ENCODE peak calls at places on chromosome 17, in seven cellular contexts. One of them, this sample, is unnamed.

GRCh38 chr17:43543771-43544575 is 2.2 kb downstream of the ETV4 start:
- DNase-seq in caudate nucleus: no peak
- DNase-seq in ascending aorta: no peak
- DNase-seq in HuH-7.5: peak; percentile 39
- DNase-seq in fibroblast of lung: no peak
- DNase-seq in stimulated activated CD4-positive, alpha-beta T cell treated with anti-CD3 and anti-CD28 coated beads, Interleukin-1b, Interleukin-23, amount 100 ng/mL, for 1 hour: no peak
- DNase-seq in amniotic epithelial cell: no peak
- DNase-seq in this sample: peak; percentile 62

GRCh38 chr17:385195-385835 is 32.7 kb upstream of the RPH3AL start:
- DNase-seq in caudate nucleus: no peak
- DNase-seq in ascending aorta: no peak
- DNase-seq in amniotic epithelial cell: no peak
- DNase-seq in HuH-7.5: no peak
- DNase-seq in stimulated activated CD4-positive, alpha-beta T cell treated with anti-CD3 and anti-CD28 coated beads, Interleukin-1b, Interleukin-23, amount 100 ng/mL, for 1 hour: no peak
- DNase-seq in fibroblast of lung: no peak
- DNase-seq in this sample: no peak

GRCh38 chr17:48131216-48131824 is 23.8 kb downstream of the SNX11 start:
- DNase-seq in fibroblast of lung: peak; percentile 79
- DNase-seq in amniotic epithelial cell: peak; percentile 53
- DNase-seq in HuH-7.5: peak; percentile 61
- DNase-seq in caudate nucleus: no peak
- DNase-seq in ascending aorta: no peak
- DNase-seq in stimulated activated CD4-positive, alpha-beta T cell treated with anti-CD3 and anti-CD28 coated beads, Interleukin-1b, Interleukin-23, amount 100 ng/mL, for 1 hour: no peak
- DNase-seq in this sample: peak; percentile 89

GRCh38 chr17:48102700-48103378 is 1.6 kb upstream of the CBX1 start:
- DNase-seq in stimulated activated CD4-positive, alpha-beta T cell treated with anti-CD3 and anti-CD28 coated beads, Interleukin-1b, Interleukin-23, amount 100 ng/mL, for 1 hour: no peak
- DNase-seq in ascending aorta: no peak
- DNase-seq in fibroblast of lung: no peak
- DNase-seq in HuH-7.5: no peak
- DNase-seq in caudate nucleus: no peak
- DNase-seq in amniotic epithelial cell: no peak
- DNase-seq in this sample: peak; percentile 65

GRCh38 chr17:38761612-38762011 is 9.1 kb downstream of the PSMB3 start:
- DNase-seq in amniotic epithelial cell: peak; percentile 24
- DNase-seq in fibroblast of lung: peak; percentile 19
- DNase-seq in HuH-7.5: no peak
- DNase-seq in stimulated activated CD4-positive, alpha-beta T cell treated with anti-CD3 and anti-CD28 coated beads, Interleukin-1b, Interleukin-23, amount 100 ng/mL, for 1 hour: no peak
- DNase-seq in ascending aorta: no peak
- DNase-seq in caudate nucleus: no peak
- DNase-seq in this sample: peak; percentile 80

GRCh38 chr17:29566473-29567361 is at the start of gene ABHD15:
- DNase-seq in fibroblast of lung: peak; percentile 79
- DNase-seq in amniotic epithelial cell: peak; percentile 70
- DNase-seq in ascending aorta: no peak
- DNase-seq in caudate nucleus: no peak
- DNase-seq in HuH-7.5: peak; percentile 94
- DNase-seq in stimulated activated CD4-positive, alpha-beta T cell treated with anti-CD3 and anti-CD28 coated beads, Interleukin-1b, Interleukin-23, amount 100 ng/mL, for 1 hour: no peak
- DNase-seq in this sample: peak; percentile 91

GRCh38 chr17:48843172-48843900 is 12.5 kb downstream of the CALCOCO2 start:
- DNase-seq in caudate nucleus: no peak
- DNase-seq in fibroblast of lung: peak; percentile 63
- DNase-seq in ascending aorta: no peak
- DNase-seq in stimulated activated CD4-positive, alpha-beta T cell treated with anti-CD3 and anti-CD28 coated beads, Interleukin-1b, Interleukin-23, amount 100 ng/mL, for 1 hour: no peak
- DNase-seq in HuH-7.5: no peak
- DNase-seq in amniotic epithelial cell: peak; percentile 72
- DNase-seq in this sample: no peak

GRCh38 chr17:56297142-56297541 is 143.9 kb downstream of the ANKFN1 start:
- DNase-seq in HuH-7.5: no peak
- DNase-seq in amniotic epithelial cell: peak; percentile 12
- DNase-seq in ascending aorta: no peak
- DNase-seq in caudate nucleus: no peak
- DNase-seq in fibroblast of lung: peak; percentile 33
- DNase-seq in stimulated activated CD4-positive, alpha-beta T cell treated with anti-CD3 and anti-CD28 coated beads, Interleukin-1b, Interleukin-23, amount 100 ng/mL, for 1 hour: no peak
- DNase-seq in this sample: no peak

GRCh38 chr17:46732133-46732532 is 86.4 kb downstream of the WNT3 start:
- DNase-seq in HuH-7.5: no peak
- DNase-seq in ascending aorta: no peak
- DNase-seq in stimulated activated CD4-positive, alpha-beta T cell treated with anti-CD3 and anti-CD28 coated beads, Interleukin-1b, Interleukin-23, amount 100 ng/mL, for 1 hour: no peak
- DNase-seq in fibroblast of lung: no peak
- DNase-seq in amniotic epithelial cell: no peak
- DNase-seq in caudate nucleus: no peak
- DNase-seq in this sample: no peak

GRCh38 chr17:41651625-41652460 is 27.5 kb upstream of the KRT17 start:
- DNase-seq in HuH-7.5: no peak
- DNase-seq in caudate nucleus: no peak
- DNase-seq in stimulated activated CD4-positive, alpha-beta T cell treated with anti-CD3 and anti-CD28 coated beads, Interleukin-1b, Interleukin-23, amount 100 ng/mL, for 1 hour: no peak
- DNase-seq in ascending aorta: no peak
- DNase-seq in fibroblast of lung: no peak
- DNase-seq in amniotic epithelial cell: no peak
- DNase-seq in this sample: no peak

GRCh38 chr17:1628856-1629646 is 417 bp upstream of the SLC43A2 start:
- DNase-seq in stimulated activated CD4-positive, alpha-beta T cell treated with anti-CD3 and anti-CD28 coated beads, Interleukin-1b, Interleukin-23, amount 100 ng/mL, for 1 hour: peak; percentile 77
- DNase-seq in fibroblast of lung: peak; percentile 90
- DNase-seq in amniotic epithelial cell: peak; percentile 79
- DNase-seq in ascending aorta: peak; percentile 86
- DNase-seq in HuH-7.5: peak; percentile 98
- DNase-seq in caudate nucleus: peak; percentile 94
- DNase-seq in this sample: peak; percentile 98

GRCh38 chr17:75508122-75508719 is 7.1 kb downstream of the CASKIN2 start:
- DNase-seq in caudate nucleus: no peak
- DNase-seq in stimulated activated CD4-positive, alpha-beta T cell treated with anti-CD3 and anti-CD28 coated beads, Interleukin-1b, Interleukin-23, amount 100 ng/mL, for 1 hour: no peak
- DNase-seq in ascending aorta: no peak
- DNase-seq in HuH-7.5: no peak
- DNase-seq in amniotic epithelial cell: no peak
- DNase-seq in fibroblast of lung: no peak
- DNase-seq in this sample: no peak

GRCh38 chr17:70905796-70906195 is 736.5 kb downstream of the KCNJ2 start:
- DNase-seq in caudate nucleus: no peak
- DNase-seq in amniotic epithelial cell: peak; percentile 97
- DNase-seq in HuH-7.5: no peak
- DNase-seq in ascending aorta: peak; percentile 11
- DNase-seq in fibroblast of lung: peak; percentile 100
- DNase-seq in stimulated activated CD4-positive, alpha-beta T cell treated with anti-CD3 and anti-CD28 coated beads, Interleukin-1b, Interleukin-23, amount 100 ng/mL, for 1 hour: no peak
- DNase-seq in this sample: no peak

GRCh38 chr17:43873091-43873490 is 26.1 kb downstream of the CD300LG start:
- DNase-seq in caudate nucleus: no peak
- DNase-seq in fibroblast of lung: no peak
- DNase-seq in HuH-7.5: no peak
- DNase-seq in stimulated activated CD4-positive, alpha-beta T cell treated with anti-CD3 and anti-CD28 coated beads, Interleukin-1b, Interleukin-23, amount 100 ng/mL, for 1 hour: no peak
- DNase-seq in ascending aorta: no peak
- DNase-seq in amniotic epithelial cell: no peak
- DNase-seq in this sample: no peak

GRCh38 chr17:41777579-41778188 is 8.8 kb downstream of the JUP start:
- DNase-seq in HuH-7.5: peak; percentile 72
- DNase-seq in stimulated activated CD4-positive, alpha-beta T cell treated with anti-CD3 and anti-CD28 coated beads, Interleukin-1b, Interleukin-23, amount 100 ng/mL, for 1 hour: no peak
- DNase-seq in fibroblast of lung: peak; percentile 98
- DNase-seq in ascending aorta: no peak
- DNase-seq in caudate nucleus: no peak
- DNase-seq in amniotic epithelial cell: peak; percentile 89
- DNase-seq in this sample: no peak

GRCh38 chr17:6661464-6661848 is 9.9 kb downstream of the C17orf100 start:
- DNase-seq in HuH-7.5: no peak
- DNase-seq in ascending aorta: no peak
- DNase-seq in amniotic epithelial cell: no peak
- DNase-seq in fibroblast of lung: no peak
- DNase-seq in caudate nucleus: no peak
- DNase-seq in stimulated activated CD4-positive, alpha-beta T cell treated with anti-CD3 and anti-CD28 coated beads, Interleukin-1b, Interleukin-23, amount 100 ng/mL, for 1 hour: no peak
- DNase-seq in this sample: no peak

GRCh38 chr17:35241520-35241919 is 1.4 kb upstream of the SLFN5 start:
- DNase-seq in ascending aorta: no peak
- DNase-seq in fibroblast of lung: no peak
- DNase-seq in HuH-7.5: no peak
- DNase-seq in caudate nucleus: no peak
- DNase-seq in stimulated activated CD4-positive, alpha-beta T cell treated with anti-CD3 and anti-CD28 coated beads, Interleukin-1b, Interleukin-23, amount 100 ng/mL, for 1 hour: no peak
- DNase-seq in amniotic epithelial cell: no peak
- DNase-seq in this sample: no peak

GRCh38 chr17:28326114-28326513 is 7.1 kb downstream of the TMEM97 start:
- DNase-seq in HuH-7.5: no peak
- DNase-seq in amniotic epithelial cell: no peak
- DNase-seq in fibroblast of lung: no peak
- DNase-seq in caudate nucleus: no peak
- DNase-seq in stimulated activated CD4-positive, alpha-beta T cell treated with anti-CD3 and anti-CD28 coated beads, Interleukin-1b, Interleukin-23, amount 100 ng/mL, for 1 hour: no peak
- DNase-seq in ascending aorta: no peak
- DNase-seq in this sample: no peak

GRCh38 chr17:60102632-60103047 is 23.9 kb upstream of the HEATR6 start:
- DNase-seq in HuH-7.5: no peak
- DNase-seq in amniotic epithelial cell: peak; percentile 78
- DNase-seq in caudate nucleus: no peak
- DNase-seq in fibroblast of lung: peak; percentile 76
- DNase-seq in stimulated activated CD4-positive, alpha-beta T cell treated with anti-CD3 and anti-CD28 coated beads, Interleukin-1b, Interleukin-23, amount 100 ng/mL, for 1 hour: no peak
- DNase-seq in ascending aorta: no peak
- DNase-seq in this sample: peak; percentile 42

GRCh38 chr17:50540485-50541401 is 6.2 kb upstream of the SPATA20 start:
- DNase-seq in ascending aorta: no peak
- DNase-seq in caudate nucleus: no peak
- DNase-seq in stimulated activated CD4-positive, alpha-beta T cell treated with anti-CD3 and anti-CD28 coated beads, Interleukin-1b, Interleukin-23, amount 100 ng/mL, for 1 hour: no peak
- DNase-seq in fibroblast of lung: no peak
- DNase-seq in HuH-7.5: no peak
- DNase-seq in amniotic epithelial cell: no peak
- DNase-seq in this sample: no peak

GRCh38 chr17:47693667-47694017 is 319 bp upstream of the TBKBP1 start:
- DNase-seq in HuH-7.5: peak; percentile 55
- DNase-seq in fibroblast of lung: no peak
- DNase-seq in amniotic epithelial cell: no peak
- DNase-seq in caudate nucleus: no peak
- DNase-seq in stimulated activated CD4-positive, alpha-beta T cell treated with anti-CD3 and anti-CD28 coated beads, Interleukin-1b, Interleukin-23, amount 100 ng/mL, for 1 hour: no peak
- DNase-seq in ascending aorta: no peak
- DNase-seq in this sample: no peak

GRCh38 chr17:82791532-82791931 is 39.7 kb downstream of the TBCD start:
- DNase-seq in ascending aorta: no peak
- DNase-seq in fibroblast of lung: peak; percentile 91
- DNase-seq in caudate nucleus: no peak
- DNase-seq in stimulated activated CD4-positive, alpha-beta T cell treated with anti-CD3 and anti-CD28 coated beads, Interleukin-1b, Interleukin-23, amount 100 ng/mL, for 1 hour: no peak
- DNase-seq in HuH-7.5: no peak
- DNase-seq in amniotic epithelial cell: peak; percentile 87
- DNase-seq in this sample: no peak

GRCh38 chr17:82603981-82604448 is 44.2 kb downstream of the WDR45B start:
- DNase-seq in stimulated activated CD4-positive, alpha-beta T cell treated with anti-CD3 and anti-CD28 coated beads, Interleukin-1b, Interleukin-23, amount 100 ng/mL, for 1 hour: no peak
- DNase-seq in ascending aorta: peak; percentile 66
- DNase-seq in amniotic epithelial cell: no peak
- DNase-seq in fibroblast of lung: peak; percentile 45
- DNase-seq in caudate nucleus: no peak
- DNase-seq in HuH-7.5: no peak
- DNase-seq in this sample: no peak

GRCh38 chr17:67818110-67819002 is 6.9 kb upstream of the BPTF start:
- DNase-seq in amniotic epithelial cell: no peak
- DNase-seq in fibroblast of lung: no peak
- DNase-seq in HuH-7.5: no peak
- DNase-seq in caudate nucleus: no peak
- DNase-seq in stimulated activated CD4-positive, alpha-beta T cell treated with anti-CD3 and anti-CD28 coated beads, Interleukin-1b, Interleukin-23, amount 100 ng/mL, for 1 hour: no peak
- DNase-seq in ascending aorta: no peak
- DNase-seq in this sample: peak; percentile 97

GRCh38 chr17:81722184-81723120 is 10.4 kb downstream of the SLC25A10 start:
- DNase-seq in fibroblast of lung: peak; percentile 50
- DNase-seq in ascending aorta: no peak
- DNase-seq in stimulated activated CD4-positive, alpha-beta T cell treated with anti-CD3 and anti-CD28 coated beads, Interleukin-1b, Interleukin-23, amount 100 ng/mL, for 1 hour: no peak
- DNase-seq in caudate nucleus: no peak
- DNase-seq in amniotic epithelial cell: peak; percentile 11
- DNase-seq in HuH-7.5: no peak
- DNase-seq in this sample: no peak

GRCh38 chr17:72764632-72765041 is 327.9 kb downstream of the SLC39A11 start:
- DNase-seq in stimulated activated CD4-positive, alpha-beta T cell treated with anti-CD3 and anti-CD28 coated beads, Interleukin-1b, Interleukin-23, amount 100 ng/mL, for 1 hour: no peak
- DNase-seq in caudate nucleus: no peak
- DNase-seq in ascending aorta: no peak
- DNase-seq in fibroblast of lung: peak; percentile 16
- DNase-seq in amniotic epithelial cell: no peak
- DNase-seq in HuH-7.5: no peak
- DNase-seq in this sample: no peak

GRCh38 chr17:61397086-61397842 is 2.4 kb upstream of the TBX2 start:
- DNase-seq in ascending aorta: no peak
- DNase-seq in amniotic epithelial cell: peak; percentile 42
- DNase-seq in caudate nucleus: no peak
- DNase-seq in fibroblast of lung: peak; percentile 90
- DNase-seq in HuH-7.5: peak; percentile 83
- DNase-seq in stimulated activated CD4-positive, alpha-beta T cell treated with anti-CD3 and anti-CD28 coated beads, Interleukin-1b, Interleukin-23, amount 100 ng/mL, for 1 hour: no peak
- DNase-seq in this sample: no peak

GRCh38 chr17:8673621-8674020 is 43.1 kb upstream of the MYH10 start:
- DNase-seq in HuH-7.5: no peak
- DNase-seq in caudate nucleus: no peak
- DNase-seq in ascending aorta: no peak
- DNase-seq in amniotic epithelial cell: peak; percentile 39
- DNase-seq in stimulated activated CD4-positive, alpha-beta T cell treated with anti-CD3 and anti-CD28 coated beads, Interleukin-1b, Interleukin-23, amount 100 ng/mL, for 1 hour: no peak
- DNase-seq in fibroblast of lung: no peak
- DNase-seq in this sample: no peak

GRCh38 chr17:7750321-7750821 is 32.8 kb downstream of the DNAH2 start:
- DNase-seq in fibroblast of lung: peak; percentile 85
- DNase-seq in HuH-7.5: no peak
- DNase-seq in stimulated activated CD4-positive, alpha-beta T cell treated with anti-CD3 and anti-CD28 coated beads, Interleukin-1b, Interleukin-23, amount 100 ng/mL, for 1 hour: no peak
- DNase-seq in caudate nucleus: no peak
- DNase-seq in ascending aorta: no peak
- DNase-seq in amniotic epithelial cell: peak; percentile 89
- DNase-seq in this sample: no peak

GRCh38 chr17:3502466-3502865 is 26.7 kb downstream of the ASPA start:
- DNase-seq in caudate nucleus: peak; percentile 13
- DNase-seq in stimulated activated CD4-positive, alpha-beta T cell treated with anti-CD3 and anti-CD28 coated beads, Interleukin-1b, Interleukin-23, amount 100 ng/mL, for 1 hour: no peak
- DNase-seq in fibroblast of lung: peak; percentile 1
- DNase-seq in HuH-7.5: no peak
- DNase-seq in amniotic epithelial cell: no peak
- DNase-seq in ascending aorta: no peak
- DNase-seq in this sample: no peak

GRCh38 chr17:62597920-62598319 is 29.6 kb upstream of the MRC2 start:
- DNase-seq in amniotic epithelial cell: peak; percentile 73
- DNase-seq in caudate nucleus: no peak
- DNase-seq in fibroblast of lung: peak; percentile 52
- DNase-seq in ascending aorta: no peak
- DNase-seq in stimulated activated CD4-positive, alpha-beta T cell treated with anti-CD3 and anti-CD28 coated beads, Interleukin-1b, Interleukin-23, amount 100 ng/mL, for 1 hour: no peak
- DNase-seq in HuH-7.5: no peak
- DNase-seq in this sample: no peak

GRCh38 chr17:79007504-79008381 is 1.8 kb downstream of the CANT1 start:
- DNase-seq in stimulated activated CD4-positive, alpha-beta T cell treated with anti-CD3 and anti-CD28 coated beads, Interleukin-1b, Interleukin-23, amount 100 ng/mL, for 1 hour: no peak
- DNase-seq in amniotic epithelial cell: no peak
- DNase-seq in fibroblast of lung: no peak
- DNase-seq in HuH-7.5: no peak
- DNase-seq in caudate nucleus: no peak
- DNase-seq in ascending aorta: no peak
- DNase-seq in this sample: no peak

GRCh38 chr17:57987582-57988300 is at the start of gene VEZF1:
- DNase-seq in HuH-7.5: peak; percentile 62
- DNase-seq in ascending aorta: no peak
- DNase-seq in stimulated activated CD4-positive, alpha-beta T cell treated with anti-CD3 and anti-CD28 coated beads, Interleukin-1b, Interleukin-23, amount 100 ng/mL, for 1 hour: peak; percentile 16
- DNase-seq in caudate nucleus: peak; percentile 67
- DNase-seq in amniotic epithelial cell: peak; percentile 62
- DNase-seq in fibroblast of lung: peak; percentile 59
- DNase-seq in this sample: peak; percentile 92

This sample was measured in Karpas-422.